ENCODE peak calls at places on chromosome 13, in seven cellular contexts. V is naive B cell; P is Daoy; H is activated CD4-positive, alpha-beta T cell treated with anti-CD3 and anti-CD28 coated beads, Interleukin-2, amount 50 U/mL, for 48 hours; Y is GM04504; N is RWPE1; Q is activated naive CD8-positive, alpha-beta T cell treated with anti-CD3 and anti-CD28 coated beads for 36 hours. R is an unnamed sample.
A peak's percentile ranks its signal among the peaks of the same experiment; 100 is the strongest.

GRCh38 chr13:65929436-65929835 is 1300.7 kb downstream of the PCDH9 start:
- DNase-seq in N (no peak), Y (no peak), H (no peak), P (no peak), V (no peak), Q (no peak), R (no peak)

GRCh38 chr13:93146584-93147292 is 79.9 kb upstream of the GPC6 start:
- DNase-seq in Q (no peak), N (no peak), P (peak; percentile 52), Y (no peak), V (no peak), H (no peak), R (no peak)

GRCh38 chr13:80132741-80133601 is 208.0 kb downstream of the SPRY2 start:
- DNase-seq in Y (no peak), H (no peak), V (no peak), N (no peak), P (peak; percentile 25), Q (no peak), R (peak; percentile 24)

GRCh38 chr13:23637813-23638212 is 67.6 kb downstream of the TNFRSF19 start:
- DNase-seq in Y (no peak), P (no peak), V (no peak), N (no peak), H (no peak), Q (no peak), R (no peak)

GRCh38 chr13:29816715-29817114 is 33.7 kb downstream of the UBL3 start:
- DNase-seq in Q (no peak), P (no peak), H (no peak), Y (no peak), V (no peak), N (no peak), R (no peak)

GRCh38 chr13:74003374-74003773 is 130.8 kb downstream of the KLF12 start:
- DNase-seq in V (no peak), H (no peak), P (no peak), Y (no peak), Q (no peak), N (no peak), R (no peak)

GRCh38 chr13:99303863-99304521 is 3.2 kb downstream of the GPR183 start:
- DNase-seq in P (peak; percentile 63), Q (peak; percentile 19), H (peak; percentile 81), V (no peak), Y (no peak), N (no peak), R (no peak)

GRCh38 chr13:75512253-75512652 is 25.4 kb downstream of the COMMD6 start:
- DNase-seq in N (no peak), V (peak; percentile 9), Y (no peak), Q (no peak), P (no peak), H (no peak), R (no peak)

GRCh38 chr13:31515427-31515826 is 223.9 kb upstream of the RXFP2 start:
- DNase-seq in Y (no peak), Q (no peak), H (no peak), P (no peak), N (no peak), V (no peak), R (no peak)

GRCh38 chr13:60787083-60787482 is 390.1 kb downstream of the TDRD3 start:
- DNase-seq in Y (no peak), Q (no peak), P (no peak), N (no peak), H (no peak), V (no peak), R (no peak)

GRCh38 chr13:113005076-113005865 is 36.3 kb downstream of the MCF2L start:
- DNase-seq in Q (no peak), Y (no peak), N (no peak), P (no peak), V (no peak), H (peak; percentile 9), R (no peak)

GRCh38 chr13:60836821-60837220 is 439.8 kb downstream of the TDRD3 start:
- DNase-seq in Q (no peak), V (no peak), H (no peak), Y (no peak), N (no peak), P (no peak), R (no peak)

GRCh38 chr13:109500146-109500773 is 286.1 kb downstream of the IRS2 start:
- DNase-seq in H (no peak), Y (no peak), V (no peak), N (no peak), Q (no peak), P (no peak), R (no peak)

GRCh38 chr13:25214371-25215252 is 42.5 kb upstream of the AMER2 start:
- DNase-seq in H (no peak), N (no peak), V (no peak), Q (no peak), P (peak; percentile 7), Y (no peak), R (no peak)

GRCh38 chr13:59492030-59492636 is 671.6 kb downstream of the DIAPH3 start:
- DNase-seq in Y (no peak), N (no peak), H (no peak), P (no peak), Q (no peak), V (no peak), R (no peak)

GRCh38 chr13:46367622-46368327 is 19.3 kb downstream of the RUBCNL start:
- DNase-seq in V (no peak), P (peak; percentile 36), H (no peak), Q (no peak), Y (no peak), N (no peak), R (no peak)

GRCh38 chr13:114078501-114079451 is 53.6 kb downstream of the RASA3 start:
- DNase-seq in P (peak; percentile 77), Q (peak; percentile 23), Y (peak; percentile 51), H (no peak), N (peak; percentile 78), V (no peak), R (peak; percentile 43)

GRCh38 chr13:81888855-81889254 is 1547.9 kb upstream of the SPRY2 start:
- DNase-seq in Y (no peak), N (no peak), Q (no peak), H (no peak), P (no peak), V (no peak), R (no peak)

GRCh38 chr13:103100795-103101194 is 34.6 kb upstream of the SLC10A2 start:
- DNase-seq in V (no peak), H (no peak), Q (no peak), P (no peak), Y (no peak), N (peak; percentile 7), R (no peak)

GRCh38 chr13:26872444-26873173 is 112.0 kb upstream of the GPR12 start:
- DNase-seq in V (peak; percentile 12), P (peak; percentile 53), H (peak; percentile 68), Y (peak; percentile 6), Q (peak; percentile 38), N (peak; percentile 42), R (peak; percentile 82)

GRCh38 chr13:105773241-105773640 is 762.2 kb downstream of the EFNB2 start:
- DNase-seq in Q (no peak), Y (no peak), H (no peak), P (no peak), V (no peak), N (no peak), R (no peak)

GRCh38 chr13:27200413-27201066 is 28.9 kb upstream of the USP12 start:
- DNase-seq in H (no peak), N (no peak), Q (no peak), Y (no peak), V (no peak), P (peak; percentile 37), R (no peak)

GRCh38 chr13:44368062-44368591 is 5.5 kb upstream of the SERP2 start:
- DNase-seq in Q (no peak), H (no peak), V (no peak), N (no peak), P (peak; percentile 28), Y (peak; percentile 59), R (peak; percentile 72)

GRCh38 chr13:31767175-31767900 is 28.0 kb downstream of the RXFP2 start:
- DNase-seq in N (peak; percentile 51), V (no peak), Q (no peak), Y (peak; percentile 68), P (peak; percentile 80), H (no peak), R (no peak)

GRCh38 chr13:41700790-41701310 is 243.5 kb downstream of the RGCC start:
- DNase-seq in Q (no peak), Y (peak; percentile 65), N (peak; percentile 50), V (no peak), H (no peak), P (peak; percentile 55), R (peak; percentile 16)

GRCh38 chr13:32905864-32906180 is 110.4 kb upstream of the KL start:
- DNase-seq in Y (no peak), P (no peak), Q (no peak), V (no peak), N (no peak), H (no peak), R (no peak)

GRCh38 chr13:64371461-64371860 is 2858.7 kb downstream of the PCDH9 start:
- DNase-seq in Y (no peak), Q (no peak), N (no peak), P (no peak), H (no peak), V (no peak), R (no peak)